ENCODE peak calls at places on chromosome 6, in seven cellular contexts. One of them, this sample, is unnamed.
A peak's percentile ranks its signal among the peaks of the same experiment; 100 is the strongest.

GRCh38 chr6:81761197-81761596 is 8.7 kb upstream of the TENT5A start:
- DNase-seq in gastrocnemius medialis: no peak
- DNase-seq in GM13977: no peak
- DNase-seq in Calu3: no peak
- DNase-seq in nephron progenitor cell: no peak
- DNase-seq in endothelial cell: no peak
- DNase-seq in AG04449: no peak
- DNase-seq in this sample: no peak

GRCh38 chr6:26054937-26055669 is 32.1 kb upstream of the HFE start:
- DNase-seq in AG04449: peak; percentile 86
- DNase-seq in gastrocnemius medialis: peak; percentile 86
- DNase-seq in nephron progenitor cell: peak; percentile 76
- DNase-seq in GM13977: peak; percentile 71
- DNase-seq in endothelial cell: peak; percentile 77
- DNase-seq in Calu3: peak; percentile 90
- DNase-seq in this sample: peak; percentile 93

GRCh38 chr6:139448094-139448649 is 73.7 kb upstream of the CITED2 start:
- DNase-seq in GM13977: peak; percentile 35
- DNase-seq in nephron progenitor cell: no peak
- DNase-seq in gastrocnemius medialis: no peak
- DNase-seq in AG04449: no peak
- DNase-seq in endothelial cell: no peak
- DNase-seq in Calu3: no peak
- DNase-seq in this sample: no peak

GRCh38 chr6:79946773-79947190 is 571 bp downstream of the ELOVL4 start:
- DNase-seq in nephron progenitor cell: peak; percentile 53
- DNase-seq in Calu3: no peak
- DNase-seq in AG04449: no peak
- DNase-seq in gastrocnemius medialis: no peak
- DNase-seq in GM13977: no peak
- DNase-seq in endothelial cell: peak; percentile 29
- DNase-seq in this sample: peak; percentile 41

GRCh38 chr6:64238071-64238470 is 602.5 kb downstream of the PHF3 start:
- DNase-seq in gastrocnemius medialis: no peak
- DNase-seq in endothelial cell: no peak
- DNase-seq in nephron progenitor cell: no peak
- DNase-seq in GM13977: no peak
- DNase-seq in AG04449: no peak
- DNase-seq in Calu3: no peak
- DNase-seq in this sample: no peak

GRCh38 chr6:124530926-124531325 is 431.3 kb upstream of the RNF217 start:
- DNase-seq in AG04449: no peak
- DNase-seq in endothelial cell: no peak
- DNase-seq in gastrocnemius medialis: no peak
- DNase-seq in GM13977: no peak
- DNase-seq in nephron progenitor cell: no peak
- DNase-seq in Calu3: no peak
- DNase-seq in this sample: no peak

GRCh38 chr6:118325220-118325860 is 222.8 kb upstream of the PLN start:
- DNase-seq in endothelial cell: no peak
- DNase-seq in gastrocnemius medialis: peak; percentile 34
- DNase-seq in AG04449: no peak
- DNase-seq in GM13977: no peak
- DNase-seq in nephron progenitor cell: no peak
- DNase-seq in Calu3: peak; percentile 15
- DNase-seq in this sample: no peak

GRCh38 chr6:4093288-4093687 is 14.4 kb upstream of the FAM217A start:
- DNase-seq in gastrocnemius medialis: no peak
- DNase-seq in AG04449: no peak
- DNase-seq in nephron progenitor cell: no peak
- DNase-seq in GM13977: no peak
- DNase-seq in endothelial cell: no peak
- DNase-seq in Calu3: no peak
- DNase-seq in this sample: no peak

GRCh38 chr6:141033101-141033500 is 1099.6 kb upstream of the GJE1 start:
- DNase-seq in gastrocnemius medialis: no peak
- DNase-seq in nephron progenitor cell: no peak
- DNase-seq in AG04449: no peak
- DNase-seq in Calu3: no peak
- DNase-seq in GM13977: no peak
- DNase-seq in endothelial cell: no peak
- DNase-seq in this sample: peak; percentile 38

GRCh38 chr6:143486752-143487151 is 24.8 kb downstream of the FUCA2 start:
- DNase-seq in GM13977: no peak
- DNase-seq in gastrocnemius medialis: no peak
- DNase-seq in AG04449: no peak
- DNase-seq in endothelial cell: no peak
- DNase-seq in nephron progenitor cell: no peak
- DNase-seq in Calu3: no peak
- DNase-seq in this sample: no peak

GRCh38 chr6:125203395-125203794 is 49.8 kb downstream of the TPD52L1 start:
- DNase-seq in GM13977: no peak
- DNase-seq in AG04449: no peak
- DNase-seq in Calu3: no peak
- DNase-seq in nephron progenitor cell: no peak
- DNase-seq in endothelial cell: no peak
- DNase-seq in gastrocnemius medialis: no peak
- DNase-seq in this sample: no peak

GRCh38 chr6:41522780-41523548 is 23.2 kb upstream of the FOXP4 start:
- DNase-seq in endothelial cell: no peak
- DNase-seq in Calu3: no peak
- DNase-seq in nephron progenitor cell: no peak
- DNase-seq in AG04449: no peak
- DNase-seq in GM13977: no peak
- DNase-seq in gastrocnemius medialis: no peak
- DNase-seq in this sample: no peak

GRCh38 chr6:150263765-150264415 is 104.9 kb upstream of the IYD start:
- DNase-seq in GM13977: no peak
- DNase-seq in nephron progenitor cell: no peak
- DNase-seq in gastrocnemius medialis: no peak
- DNase-seq in endothelial cell: no peak
- DNase-seq in AG04449: no peak
- DNase-seq in Calu3: no peak
- DNase-seq in this sample: no peak

GRCh38 chr6:104855507-104855906 is 4.2 kb downstream of the HACE1 start:
- DNase-seq in endothelial cell: no peak
- DNase-seq in nephron progenitor cell: no peak
- DNase-seq in Calu3: no peak
- DNase-seq in GM13977: no peak
- DNase-seq in gastrocnemius medialis: no peak
- DNase-seq in AG04449: no peak
- DNase-seq in this sample: peak; percentile 12

GRCh38 chr6:71476872-71477271 is 188.3 kb downstream of the OGFRL1 start:
- DNase-seq in gastrocnemius medialis: no peak
- DNase-seq in nephron progenitor cell: no peak
- DNase-seq in AG04449: no peak
- DNase-seq in Calu3: no peak
- DNase-seq in GM13977: no peak
- DNase-seq in endothelial cell: no peak
- DNase-seq in this sample: no peak

GRCh38 chr6:164216368-164216767 is 801.9 kb downstream of the QKI start:
- DNase-seq in gastrocnemius medialis: no peak
- DNase-seq in nephron progenitor cell: no peak
- DNase-seq in endothelial cell: no peak
- DNase-seq in GM13977: no peak
- DNase-seq in AG04449: no peak
- DNase-seq in Calu3: no peak
- DNase-seq in this sample: no peak

GRCh38 chr6:43950731-43951062 is 176.6 kb downstream of the MRPL14 start:
- DNase-seq in gastrocnemius medialis: no peak
- DNase-seq in AG04449: no peak
- DNase-seq in nephron progenitor cell: no peak
- DNase-seq in Calu3: no peak
- DNase-seq in GM13977: no peak
- DNase-seq in endothelial cell: no peak
- DNase-seq in this sample: no peak

GRCh38 chr6:73612611-73613010 is 41.2 kb downstream of the SLC17A5 start:
- DNase-seq in nephron progenitor cell: no peak
- DNase-seq in AG04449: no peak
- DNase-seq in GM13977: no peak
- DNase-seq in Calu3: no peak
- DNase-seq in endothelial cell: no peak
- DNase-seq in gastrocnemius medialis: no peak
- DNase-seq in this sample: no peak

GRCh38 chr6:63502165-63502564 is 70.1 kb upstream of the LOC128125822 start:
- DNase-seq in nephron progenitor cell: no peak
- DNase-seq in GM13977: no peak
- DNase-seq in endothelial cell: no peak
- DNase-seq in AG04449: no peak
- DNase-seq in Calu3: no peak
- DNase-seq in gastrocnemius medialis: no peak
- DNase-seq in this sample: no peak

GRCh38 chr6:15763827-15764226 is 101.0 kb upstream of the DTNBP1 start:
- DNase-seq in AG04449: no peak
- DNase-seq in GM13977: no peak
- DNase-seq in Calu3: no peak
- DNase-seq in nephron progenitor cell: no peak
- DNase-seq in gastrocnemius medialis: no peak
- DNase-seq in endothelial cell: no peak
- DNase-seq in this sample: peak; percentile 43

GRCh38 chr6:158026054-158026900 is 44.6 kb downstream of the SYNJ2 start:
- DNase-seq in GM13977: peak; percentile 79
- DNase-seq in Calu3: peak; percentile 93
- DNase-seq in gastrocnemius medialis: peak; percentile 73
- DNase-seq in AG04449: peak; percentile 84
- DNase-seq in endothelial cell: peak; percentile 49
- DNase-seq in nephron progenitor cell: no peak
- DNase-seq in this sample: peak; percentile 55
- TF ChIP-seq CTCF in GM13977: peak; percentile 87
- TF ChIP-seq CTCF in Calu3: peak; percentile 88
- TF ChIP-seq CTCF in gastrocnemius medialis: peak; percentile 38
- TF ChIP-seq CTCF in AG04449: peak; percentile 59
- TF ChIP-seq CTCF in endothelial cell: peak; percentile 35
- TF ChIP-seq CTCF in nephron progenitor cell: no peak
- TF ChIP-seq CTCF in this sample: peak; percentile 79

GRCh38 chr6:35568967-35569606 is 56.4 kb upstream of the TULP1 start:
- DNase-seq in endothelial cell: peak; percentile 42
- DNase-seq in gastrocnemius medialis: peak; percentile 87
- DNase-seq in GM13977: peak; percentile 11
- DNase-seq in nephron progenitor cell: peak; percentile 21
- DNase-seq in Calu3: peak; percentile 32
- DNase-seq in AG04449: no peak
- DNase-seq in this sample: peak; percentile 70
- TF ChIP-seq CTCF in endothelial cell: peak; percentile 35
- TF ChIP-seq CTCF in gastrocnemius medialis: peak; percentile 54
- TF ChIP-seq CTCF in GM13977: peak; percentile 53
- TF ChIP-seq CTCF in nephron progenitor cell: peak; percentile 19
- TF ChIP-seq CTCF in Calu3: no peak
- TF ChIP-seq CTCF in AG04449: peak; percentile 43
- TF ChIP-seq CTCF in this sample: peak; percentile 73

GRCh38 chr6:11042750-11043551 is 1.2 kb downstream of the ELOVL2 start:
- DNase-seq in nephron progenitor cell: peak; percentile 46
- DNase-seq in GM13977: peak; percentile 23
- DNase-seq in AG04449: no peak
- DNase-seq in endothelial cell: no peak
- DNase-seq in gastrocnemius medialis: no peak
- DNase-seq in Calu3: no peak
- DNase-seq in this sample: no peak

GRCh38 chr6:11042025-11042749 is 1.9 kb downstream of the ELOVL2 start:
- DNase-seq in Calu3: no peak
- DNase-seq in nephron progenitor cell: no peak
- DNase-seq in GM13977: no peak
- DNase-seq in endothelial cell: no peak
- DNase-seq in AG04449: no peak
- DNase-seq in gastrocnemius medialis: no peak
- DNase-seq in this sample: no peak

GRCh38 chr6:11043552-11043960 is 549 bp downstream of the ELOVL2 start:
- DNase-seq in AG04449: no peak
- DNase-seq in gastrocnemius medialis: no peak
- DNase-seq in GM13977: peak; percentile 33
- DNase-seq in Calu3: no peak
- DNase-seq in endothelial cell: no peak
- DNase-seq in nephron progenitor cell: peak; percentile 52
- DNase-seq in this sample: no peak

GRCh38 chr6:11044712-11045167 is 635 bp upstream of the ELOVL2 start:
- DNase-seq in Calu3: no peak
- DNase-seq in AG04449: no peak
- DNase-seq in endothelial cell: no peak
- DNase-seq in GM13977: no peak
- DNase-seq in gastrocnemius medialis: no peak
- DNase-seq in nephron progenitor cell: no peak
- DNase-seq in this sample: no peak

GRCh38 chr6:11043961-11044711 is at the start of gene ELOVL2:
- DNase-seq in nephron progenitor cell: peak; percentile 82
- DNase-seq in AG04449: no peak
- DNase-seq in GM13977: peak; percentile 70
- DNase-seq in endothelial cell: peak; percentile 72
- DNase-seq in gastrocnemius medialis: no peak
- DNase-seq in Calu3: peak; percentile 25
- DNase-seq in this sample: peak; percentile 69
- TF ChIP-seq CTCF in nephron progenitor cell: peak; percentile 64
- TF ChIP-seq CTCF in AG04449: peak; percentile 71
- TF ChIP-seq CTCF in GM13977: peak; percentile 75
- TF ChIP-seq CTCF in endothelial cell: peak; percentile 97
- TF ChIP-seq CTCF in gastrocnemius medialis: peak; percentile 28
- TF ChIP-seq CTCF in Calu3: peak; percentile 59
- TF ChIP-seq CTCF in this sample: peak; percentile 69

GRCh38 chr6:37698264-37699137 is 818 bp upstream of the MDGA1 start:
- DNase-seq in gastrocnemius medialis: no peak
- DNase-seq in AG04449: no peak
- DNase-seq in Calu3: peak; percentile 67
- DNase-seq in endothelial cell: peak; percentile 54
- DNase-seq in GM13977: peak; percentile 76
- DNase-seq in nephron progenitor cell: peak; percentile 76
- DNase-seq in this sample: peak; percentile 70
- TF ChIP-seq CTCF in gastrocnemius medialis: no peak
- TF ChIP-seq CTCF in AG04449: no peak
- TF ChIP-seq CTCF in Calu3: no peak
- TF ChIP-seq CTCF in endothelial cell: no peak
- TF ChIP-seq CTCF in GM13977: peak; percentile 1
- TF ChIP-seq CTCF in nephron progenitor cell: no peak
- TF ChIP-seq CTCF in this sample: no peak

GRCh38 chr6:112372213-112372806 is 25.2 kb downstream of the RFPL4B start:
- DNase-seq in gastrocnemius medialis: no peak
- DNase-seq in nephron progenitor cell: no peak
- DNase-seq in AG04449: no peak
- DNase-seq in Calu3: no peak
- DNase-seq in endothelial cell: no peak
- DNase-seq in GM13977: no peak
- DNase-seq in this sample: peak; percentile 19
- TF ChIP-seq CTCF in gastrocnemius medialis: no peak
- TF ChIP-seq CTCF in nephron progenitor cell: peak; percentile 33
- TF ChIP-seq CTCF in AG04449: peak; percentile 41
- TF ChIP-seq CTCF in Calu3: no peak
- TF ChIP-seq CTCF in endothelial cell: peak; percentile 19
- TF ChIP-seq CTCF in GM13977: peak; percentile 32
- TF ChIP-seq CTCF in this sample: peak; percentile 55

GRCh38 chr6:95841560-95841959 is 174.2 kb upstream of the FUT9 start:
- DNase-seq in nephron progenitor cell: no peak
- DNase-seq in Calu3: no peak
- DNase-seq in AG04449: no peak
- DNase-seq in GM13977: no peak
- DNase-seq in gastrocnemius medialis: no peak
- DNase-seq in endothelial cell: no peak
- DNase-seq in this sample: no peak
- TF ChIP-seq CTCF in nephron progenitor cell: no peak
- TF ChIP-seq CTCF in Calu3: no peak
- TF ChIP-seq CTCF in AG04449: no peak
- TF ChIP-seq CTCF in GM13977: no peak
- TF ChIP-seq CTCF in gastrocnemius medialis: no peak
- TF ChIP-seq CTCF in endothelial cell: no peak
- TF ChIP-seq CTCF in this sample: no peak

GRCh38 chr6:76697585-76697984 is 625.1 kb upstream of the IMPG1 start:
- DNase-seq in gastrocnemius medialis: no peak
- DNase-seq in endothelial cell: no peak
- DNase-seq in GM13977: no peak
- DNase-seq in AG04449: no peak
- DNase-seq in nephron progenitor cell: no peak
- DNase-seq in Calu3: no peak
- DNase-seq in this sample: peak; percentile 45
- TF ChIP-seq CTCF in gastrocnemius medialis: no peak
- TF ChIP-seq CTCF in endothelial cell: peak; percentile 47
- TF ChIP-seq CTCF in GM13977: no peak
- TF ChIP-seq CTCF in AG04449: no peak
- TF ChIP-seq CTCF in nephron progenitor cell: peak; percentile 10
- TF ChIP-seq CTCF in Calu3: no peak
- TF ChIP-seq CTCF in this sample: peak; percentile 44